ENCODE peak calls at places on chromosomes 13 and 19, in six cellular contexts. One of them, this sample, is unnamed.

GRCh38 chr13:80527400-80527799 is 186.5 kb upstream of the SPRY2 start:
- DNase-seq in activated CD8-positive, alpha-beta T cell treated with anti-CD3 and anti-CD28 coated beads, Interleukin-2, amount 10 ng/mL, durations not matched to agents 7 days and 5 days: no peak
- DNase-seq in cardiac fibroblast: no peak
- DNase-seq in PC-9: no peak
- DNase-seq in NCI-H1092: no peak
- DNase-seq in choroid plexus epithelial cell: no peak
- DNase-seq in this sample: no peak

GRCh38 chr19:10086904-10087256 is 763 bp downstream of the SHFL start:
- DNase-seq in activated CD8-positive, alpha-beta T cell treated with anti-CD3 and anti-CD28 coated beads, Interleukin-2, amount 10 ng/mL, durations not matched to agents 7 days and 5 days: peak
- DNase-seq in cardiac fibroblast: no peak
- DNase-seq in PC-9: no peak
- DNase-seq in NCI-H1092: no peak
- DNase-seq in choroid plexus epithelial cell: no peak
- DNase-seq in this sample: no peak

GRCh38 chr19:16118489-16119033 is 6.9 kb downstream of the RAB8A start:
- DNase-seq in activated CD8-positive, alpha-beta T cell treated with anti-CD3 and anti-CD28 coated beads, Interleukin-2, amount 10 ng/mL, durations not matched to agents 7 days and 5 days: peak
- DNase-seq in cardiac fibroblast: no peak
- DNase-seq in PC-9: no peak
- DNase-seq in NCI-H1092: no peak
- DNase-seq in choroid plexus epithelial cell: no peak
- DNase-seq in this sample: no peak

GRCh38 chr13:22828081-22828480 is 352.7 kb upstream of the SGCG start:
- DNase-seq in activated CD8-positive, alpha-beta T cell treated with anti-CD3 and anti-CD28 coated beads, Interleukin-2, amount 10 ng/mL, durations not matched to agents 7 days and 5 days: no peak
- DNase-seq in cardiac fibroblast: no peak
- DNase-seq in PC-9: no peak
- DNase-seq in NCI-H1092: no peak
- DNase-seq in choroid plexus epithelial cell: no peak
- DNase-seq in this sample: no peak

GRCh38 chr13:94309997-94310842 is 169.3 kb downstream of the DCT start:
- DNase-seq in activated CD8-positive, alpha-beta T cell treated with anti-CD3 and anti-CD28 coated beads, Interleukin-2, amount 10 ng/mL, durations not matched to agents 7 days and 5 days: no peak
- DNase-seq in cardiac fibroblast: peak
- DNase-seq in PC-9: no peak
- DNase-seq in NCI-H1092: no peak
- DNase-seq in choroid plexus epithelial cell: peak
- DNase-seq in this sample: no peak

GRCh38 chr13:44347301-44347700 is 26.3 kb upstream of the SERP2 start:
- DNase-seq in activated CD8-positive, alpha-beta T cell treated with anti-CD3 and anti-CD28 coated beads, Interleukin-2, amount 10 ng/mL, durations not matched to agents 7 days and 5 days: no peak
- DNase-seq in cardiac fibroblast: no peak
- DNase-seq in PC-9: no peak
- DNase-seq in NCI-H1092: no peak
- DNase-seq in choroid plexus epithelial cell: no peak
- DNase-seq in this sample: no peak

GRCh38 chr13:32248789-32249188 is 66.4 kb downstream of the ZAR1L start:
- DNase-seq in activated CD8-positive, alpha-beta T cell treated with anti-CD3 and anti-CD28 coated beads, Interleukin-2, amount 10 ng/mL, durations not matched to agents 7 days and 5 days: no peak
- DNase-seq in cardiac fibroblast: no peak
- DNase-seq in PC-9: no peak
- DNase-seq in NCI-H1092: no peak
- DNase-seq in choroid plexus epithelial cell: no peak
- DNase-seq in this sample: no peak

GRCh38 chr13:44819245-44819644 is 170.0 kb downstream of the NUFIP1 start:
- DNase-seq in activated CD8-positive, alpha-beta T cell treated with anti-CD3 and anti-CD28 coated beads, Interleukin-2, amount 10 ng/mL, durations not matched to agents 7 days and 5 days: no peak
- DNase-seq in cardiac fibroblast: peak
- DNase-seq in PC-9: peak
- DNase-seq in NCI-H1092: no peak
- DNase-seq in choroid plexus epithelial cell: peak
- DNase-seq in this sample: no peak

GRCh38 chr13:24777171-24777570 is 13.2 kb downstream of the RNF17 start:
- DNase-seq in activated CD8-positive, alpha-beta T cell treated with anti-CD3 and anti-CD28 coated beads, Interleukin-2, amount 10 ng/mL, durations not matched to agents 7 days and 5 days: no peak
- DNase-seq in cardiac fibroblast: no peak
- DNase-seq in PC-9: no peak
- DNase-seq in NCI-H1092: no peak
- DNase-seq in choroid plexus epithelial cell: no peak
- DNase-seq in this sample: no peak